ENCODE peak calls at places on chromosomes 12 and 14, in nine cellular contexts. Z is choroid plexus epithelial cell; K is GM03348; E is GM04504; S is CD8-positive, alpha-beta T cell; F is activated T-cell treated with anti-CD3 and anti-CD28 coated beads for 1 hour; I is AG08396; N is EL; V is endothelial cell. P is an unnamed sample.

GRCh38 chr14:106586098-106586704 is 1059.8 kb downstream of the TMEM121 start:
- DNase-seq in Z (no peak), K (no peak), E (no peak), S (peak), F (peak), I (no peak), N (no peak), V (no peak), P (peak)

GRCh38 chr14:31937730-31938346 is 139.3 kb upstream of the ARHGAP5 start:
- DNase-seq in Z (peak), K (peak), E (peak), S (peak), F (peak), I (peak), N (peak), V (no peak), P (no peak)

GRCh38 chr14:68603682-68604360 is 189.0 kb downstream of the ZFP36L1 start:
- DNase-seq in Z (no peak), K (no peak), E (no peak), S (no peak), F (no peak), I (no peak), N (no peak), V (no peak), P (no peak)

GRCh38 chr14:58722433-58722832 is 84.7 kb downstream of the DACT1 start:
- DNase-seq in Z (no peak), K (no peak), E (no peak), S (no peak), F (no peak), I (peak), N (no peak), V (no peak), P (no peak)

GRCh38 chr14:35335388-35336092 is 43.4 kb downstream of the PSMA6 start:
- DNase-seq in Z (no peak), K (no peak), E (no peak), S (no peak), F (no peak), I (no peak), N (no peak), V (no peak), P (no peak)

GRCh38 chr12:70366581-70367267 is 634 bp downstream of the KCNMB4 start:
- DNase-seq in Z (peak), K (peak), E (no peak), S (peak), F (peak), I (peak), N (peak), V (peak), P (peak)

GRCh38 chr14:100762089-100762515 is 35.4 kb downstream of the DLK1 start:
- DNase-seq in Z (peak), K (no peak), E (no peak), S (no peak), F (no peak), I (no peak), N (peak), V (no peak), P (no peak)

GRCh38 chr14:53384536-53384935 is 231.4 kb upstream of the DDHD1 start:
- DNase-seq in Z (no peak), K (no peak), E (no peak), S (no peak), F (no peak), I (no peak), N (no peak), V (no peak), P (no peak)

GRCh38 chr12:1019283-1019682 is 28.3 kb downstream of the ERC1 start:
- DNase-seq in Z (peak), K (no peak), E (no peak), S (no peak), F (no peak), I (no peak), N (no peak), V (no peak), P (no peak)

GRCh38 chr14:101797785-101798342 is 36.4 kb downstream of the PPP2R5C start:
- DNase-seq in Z (no peak), K (no peak), E (no peak), S (no peak), F (no peak), I (no peak), N (no peak), V (no peak), P (no peak)

GRCh38 chr12:131895640-131896079 is 1.2 kb downstream of the ULK1 start:
- DNase-seq in Z (peak), K (no peak), E (no peak), S (no peak), F (no peak), I (no peak), N (no peak), V (no peak), P (no peak)

GRCh38 chr12:14193623-14194022 is 171.9 kb upstream of the ATF7IP start:
- DNase-seq in Z (no peak), K (no peak), E (no peak), S (no peak), F (no peak), I (no peak), N (no peak), V (peak), P (no peak)

GRCh38 chr14:105999361-106000028 is 473.1 kb downstream of the TMEM121 start:
- DNase-seq in Z (peak), K (peak), E (no peak), S (peak), F (no peak), I (no peak), N (peak), V (no peak), P (peak)

GRCh38 chr14:29858299-29858698 is 69.3 kb downstream of the PRKD1 start:
- DNase-seq in Z (peak), K (no peak), E (no peak), S (no peak), F (no peak), I (no peak), N (no peak), V (no peak), P (no peak)

GRCh38 chr14:102565331-102565887 is 27.0 kb upstream of the RCOR1 start:
- DNase-seq in Z (no peak), K (no peak), E (no peak), S (no peak), F (no peak), I (no peak), N (no peak), V (no peak), P (no peak)

GRCh38 chr14:36522972-36523685 is 3.1 kb upstream of the NKX2-1 start:
- DNase-seq in Z (no peak), K (no peak), E (no peak), S (no peak), F (no peak), I (no peak), N (no peak), V (no peak), P (no peak)